ENCODE peak calls at places on chromosomes 3 and 15, in five cellular contexts. Y is NAMALWA; M is GDM1; X is GM12865; P is activated naive CD4-positive, alpha-beta T cell. J is an unnamed sample.
A peak's percentile ranks its signal among the peaks of the same experiment; 100 is the strongest.

GRCh38 chr15:41926184-41927056 is 32.6 kb upstream of the SPTBN5 start:
- DNase-seq in X (no peak), P (no peak), Y (no peak), M (no peak), J (no peak)

GRCh38 chr3:187870360-187871203 is 125.3 kb upstream of the BCL6 start:
- DNase-seq in P (no peak), X (peak; percentile 17), Y (no peak), M (no peak), J (no peak)

GRCh38 chr3:192888121-192888520 is 29.5 kb downstream of the MB21D2 start:
- DNase-seq in Y (no peak), M (no peak), X (no peak), P (no peak), J (no peak)

GRCh38 chr3:180980612-180981011 is 8.9 kb downstream of the DNAJC19 start:
- DNase-seq in Y (no peak), X (no peak), P (no peak), M (no peak), J (no peak)

GRCh38 chr3:126817781-126818180 is 113.7 kb downstream of the CHCHD6 start:
- DNase-seq in Y (no peak), P (no peak), M (no peak), X (no peak), J (no peak)

GRCh38 chr15:31128919-31129768 is 27.6 kb upstream of the TRPM1 start:
- DNase-seq in M (peak; percentile 60), X (peak; percentile 80), P (peak; percentile 33), Y (peak; percentile 72), J (peak; percentile 30)

GRCh38 chr15:50262533-50262932 is 3.0 kb downstream of the HDC start:
- DNase-seq in Y (no peak), P (no peak), X (peak; percentile 42), M (peak; percentile 13), J (peak; percentile 23)

GRCh38 chr15:89070197-89071124 is 17.8 kb upstream of the ABHD2 start:
- DNase-seq in P (no peak), Y (no peak), M (peak; percentile 76), X (no peak), J (no peak)

GRCh38 chr3:170745211-170745718 is 124.7 kb downstream of the RPL22L1 start:
- DNase-seq in X (no peak), P (no peak), Y (no peak), M (no peak), J (no peak)

GRCh38 chr3:31893174-31893573 is 87.9 kb downstream of the OSBPL10 start:
- DNase-seq in P (no peak), Y (no peak), M (no peak), X (no peak), J (no peak)

GRCh38 chr15:25830844-25831443 is 32.2 kb downstream of the ATP10A start:
- DNase-seq in X (no peak), Y (no peak), P (no peak), M (no peak), J (no peak)

GRCh38 chr15:57395292-57395691 is 19.0 kb downstream of the CGNL1 start:
- DNase-seq in X (peak; percentile 47), M (no peak), Y (no peak), P (no peak), J (no peak)

GRCh38 chr15:60582370-60583036 is 103.6 kb upstream of the ICE2 start:
- DNase-seq in Y (no peak), X (peak; percentile 88), M (no peak), P (no peak), J (no peak)

GRCh38 chr3:125375950-125376679 is 990 bp upstream of the ZNF148 start:
- DNase-seq in Y (no peak), P (no peak), X (no peak), M (no peak), J (no peak)

GRCh38 chr15:66149871-66150270 is 103.7 kb downstream of the MEGF11 start:
- DNase-seq in P (no peak), M (no peak), X (no peak), Y (no peak), J (no peak)

GRCh38 chr3:12959838-12960378 is 113.3 kb downstream of the IQSEC1 start:
- DNase-seq in M (peak; percentile 79), X (no peak), Y (no peak), P (no peak), J (peak; percentile 59)

GRCh38 chr3:30848093-30848779 is 46.2 kb downstream of the GADL1 start:
- DNase-seq in X (no peak), Y (no peak), P (no peak), M (no peak), J (no peak)

GRCh38 chr15:79154491-79155182 is 64.1 kb upstream of the RASGRF1 start:
- DNase-seq in M (no peak), X (no peak), Y (no peak), P (no peak), J (no peak)

GRCh38 chr15:95300958-95301357 is 1029.5 kb upstream of the NR2F2 start:
- DNase-seq in Y (no peak), M (no peak), P (no peak), X (peak; percentile 20), J (no peak)

GRCh38 chr15:71806452-71806931 is 3.9 kb upstream of the NR2E3 start:
- DNase-seq in X (peak; percentile 13), Y (no peak), M (no peak), P (no peak), J (no peak)

GRCh38 chr3:13851997-13852637 is 27.8 kb downstream of the WNT7A start:
- DNase-seq in M (peak; percentile 10), Y (no peak), X (no peak), P (no peak), J (no peak)

GRCh38 chr15:77243146-77243545 is 172.2 kb upstream of the TSPAN3 start:
- DNase-seq in M (no peak), Y (no peak), X (no peak), P (no peak), J (no peak)

GRCh38 chr15:78763111-78763795 is 48.0 kb downstream of the ADAMTS7 start:
- DNase-seq in P (no peak), X (no peak), M (no peak), Y (no peak), J (no peak)

J was measured in KG1.